ENCODE peak calls at places on chromosome 7, in seven cellular contexts. Y, T, X, U, E, I and K are unnamed samples.

GRCh38 chr7:127809285-127809702 is 157.3 kb downstream of the SND1 start:
- DNase-seq in X (no peak), I (no peak), T (no peak), E (peak), U (no peak), Y (no peak), K (no peak)

GRCh38 chr7:157612664-157613561 is 276.1 kb downstream of the DNAJB6 start:
- DNase-seq in X (no peak), U (no peak), T (no peak), Y (peak), E (no peak), I (no peak), K (no peak)

GRCh38 chr7:91149518-91149917 is 114.7 kb upstream of the FZD1 start:
- DNase-seq in T (no peak), Y (no peak), X (no peak), U (no peak), I (no peak), E (peak), K (no peak)

GRCh38 chr7:25678215-25678614 is 449.9 kb upstream of the NPVF start:
- DNase-seq in T (no peak), Y (no peak), I (no peak), U (no peak), E (no peak), X (no peak), K (no peak)

GRCh38 chr7:135167360-135167759 is 3.1 kb downstream of the CYREN start:
- DNase-seq in E (no peak), U (no peak), X (no peak), T (no peak), Y (no peak), I (no peak), K (no peak)

GRCh38 chr7:157278167-157278790 is 58.5 kb upstream of the DNAJB6 start:
- DNase-seq in Y (no peak), X (no peak), T (no peak), U (no peak), E (peak), I (no peak), K (no peak)

GRCh38 chr7:79282051-79282694 is 171.3 kb downstream of the MAGI2 start:
- DNase-seq in Y (no peak), E (peak), I (no peak), U (no peak), X (peak), T (no peak), K (peak)

GRCh38 chr7:83827036-83827435 is 178.1 kb upstream of the SEMA3E start:
- DNase-seq in Y (no peak), E (no peak), T (no peak), U (no peak), I (no peak), X (no peak), K (no peak)

GRCh38 chr7:67843001-67843400 is 846.4 kb downstream of the TYW1 start:
- DNase-seq in Y (no peak), T (no peak), U (no peak), I (no peak), X (no peak), E (no peak), K (no peak)

GRCh38 chr7:67843615-67844014 is 847.0 kb downstream of the TYW1 start:
- DNase-seq in T (no peak), Y (no peak), X (no peak), E (peak), I (no peak), U (no peak), K (no peak)

GRCh38 chr7:67842571-67842970 is 845.9 kb downstream of the TYW1 start:
- DNase-seq in I (no peak), X (no peak), T (no peak), Y (no peak), E (no peak), U (no peak), K (no peak)

GRCh38 chr7:67841896-67842295 is 845.3 kb downstream of the TYW1 start:
- DNase-seq in Y (no peak), X (no peak), T (no peak), I (no peak), U (no peak), E (no peak), K (no peak)

GRCh38 chr7:67847063-67847798 is 850.6 kb downstream of the TYW1 start:
- DNase-seq in Y (no peak), U (no peak), I (no peak), E (peak), T (no peak), X (no peak), K (no peak)
- TF ChIP-seq JUND in Y (no peak), U (no peak), I (no peak), E (no peak), T (no peak), X (no peak), K (no peak)

DNA sequence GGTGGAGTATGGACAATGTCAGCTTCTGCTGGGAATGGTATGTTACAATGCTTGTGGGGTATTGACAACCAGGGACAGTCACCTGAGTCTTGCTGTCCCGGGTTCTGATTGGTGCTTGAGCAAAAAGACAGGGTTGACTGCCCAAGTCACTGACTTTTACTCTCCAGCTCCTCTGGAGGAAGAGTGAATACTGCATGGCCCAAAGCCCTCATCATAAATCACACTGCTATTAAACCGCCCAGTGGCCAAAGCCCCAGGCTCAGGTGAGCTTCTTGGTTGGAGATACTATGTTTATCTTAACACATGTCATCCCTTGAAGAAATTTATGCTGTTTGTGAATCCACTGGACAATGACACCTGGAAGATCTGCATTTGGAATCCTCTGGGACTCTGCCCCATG is 90.0 kb upstream of the IGFBP3 start:
- DNase-seq in T (no peak), X (no peak), I (no peak), Y (no peak), E (no peak), U (no peak), K (no peak)
- TF ChIP-seq JUND in T (no peak), X (no peak), I (no peak), Y (no peak), E (no peak), U (no peak), K (no peak)

DNA sequence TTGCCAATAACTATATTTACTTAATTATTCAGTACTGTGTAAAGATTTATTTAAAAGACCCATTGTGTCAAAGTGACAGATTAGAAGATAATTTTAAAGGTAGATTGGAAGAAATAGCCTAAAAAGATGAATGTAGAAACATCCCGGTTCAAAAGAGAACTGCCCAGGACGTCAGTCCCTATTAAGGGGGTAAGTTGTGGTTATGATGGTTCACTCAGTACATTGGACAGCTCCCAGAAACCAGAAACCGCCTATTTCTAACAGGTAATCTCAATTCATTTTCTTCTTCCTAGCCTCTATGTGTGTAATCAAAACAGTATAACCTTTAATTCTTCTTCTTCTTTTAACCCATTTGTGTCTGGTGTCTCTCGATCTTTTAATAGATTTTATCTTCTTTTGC is 1.5 kb upstream of the FERD3L start:
- DNase-seq in U (no peak), Y (no peak), I (no peak), T (no peak), E (peak), X (no peak), K (peak)
- TF ChIP-seq JUND in U (no peak), Y (no peak), I (no peak), T (no peak), E (no peak), X (no peak), K (no peak)

DNA sequence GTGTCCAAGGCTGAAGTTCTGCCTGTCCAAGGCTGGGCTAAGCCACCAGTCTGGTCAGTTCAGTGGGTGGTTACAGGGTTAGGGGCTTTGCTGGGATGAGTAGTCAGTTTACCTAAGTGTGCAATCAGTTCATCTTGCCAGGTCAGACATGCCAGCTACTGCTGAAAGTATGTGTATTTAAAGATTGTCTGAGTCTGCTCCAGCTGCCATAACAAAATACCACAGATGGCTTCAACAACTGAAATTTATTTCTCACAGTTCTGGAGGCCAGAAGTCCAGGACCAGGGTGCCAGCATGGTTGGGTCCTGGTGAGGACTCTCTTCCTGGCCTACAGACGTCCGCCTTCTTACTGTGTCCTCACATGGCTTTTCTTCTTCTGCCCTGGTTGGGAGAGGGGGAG is 52.4 kb upstream of the TNS3 start:
- DNase-seq in U (no peak), E (no peak), I (no peak), T (no peak), X (no peak), Y (no peak), K (peak)
- TF ChIP-seq JUND in U (no peak), E (no peak), I (no peak), T (no peak), X (no peak), Y (no peak), K (no peak)